ENCODE peak calls at places on chromosomes 13 and 19, in four cellular contexts. K is lung, T is LoVo, O is NCI-H748 treated with DMSO at 0.1 percent for 48 hours. G is an unnamed sample.

GRCh38 chr13:110555601-110556223 is 5.8 kb downstream of the RAB20 start:
- DNase-seq in T (no peak), K (peak), O (no peak), G (no peak)

GRCh38 chr13:26132756-26133155 is 80.9 kb upstream of the SHISA2 start:
- DNase-seq in O (no peak), T (no peak), K (no peak), G (no peak)

GRCh38 chr13:46756977-46757376 is 40.0 kb downstream of the ESD start:
- DNase-seq in O (no peak), K (no peak), T (no peak), G (no peak)

GRCh38 chr13:42284068-42284467 is 12.1 kb downstream of the AKAP11 start:
- DNase-seq in O (no peak), K (no peak), T (no peak), G (no peak)

GRCh38 chr13:44354322-44354721 is 19.3 kb upstream of the SERP2 start:
- DNase-seq in T (no peak), K (no peak), O (no peak), G (no peak)

GRCh38 chr13:102128216-102128800 is 273.5 kb downstream of the FGF14 start:
- DNase-seq in K (no peak), T (no peak), O (no peak), G (no peak)

GRCh38 chr19:423691-424466 is 14.9 kb upstream of the C2CD4C start:
- DNase-seq in K (no peak), T (no peak), O (no peak), G (no peak)

GRCh38 chr19:33528404-33528803 is 6.8 kb upstream of the PEPD start:
- DNase-seq in K (no peak), O (no peak), T (no peak), G (no peak)

GRCh38 chr13:111114362-111115050 is 604 bp upstream of the ARHGEF7 start:
- DNase-seq in O (no peak), T (no peak), K (no peak), G (peak)

GRCh38 chr13:103694471-103694870 is 628.3 kb upstream of the SLC10A2 start:
- DNase-seq in K (no peak), T (no peak), O (no peak), G (peak)

GRCh38 chr19:11361037-11361770 is 6.0 kb downstream of the PLPPR2 start:
- DNase-seq in K (peak), O (no peak), T (no peak), G (peak)

GRCh38 chr13:53001871-53002270 is 26.7 kb upstream of the OLFM4 start:
- DNase-seq in O (no peak), K (no peak), T (no peak), G (no peak)

GRCh38 chr13:112446867-112447266 is 70.7 kb downstream of the SPACA7 start:
- DNase-seq in O (no peak), K (peak), T (no peak), G (peak)

GRCh38 chr19:37537391-37537947 is 30.7 kb downstream of the ZNF793 start:
- DNase-seq in K (no peak), T (no peak), O (no peak), G (no peak)

GRCh38 chr19:1294688-1295087 is 9.0 kb downstream of the EFNA2 start:
- DNase-seq in K (no peak), T (no peak), O (no peak), G (no peak)

GRCh38 chr19:15456871-15457700 is 7.3 kb downstream of the RASAL3 start:
- DNase-seq in O (peak), K (no peak), T (no peak), G (no peak)

GRCh38 chr19:30752201-30752600 is 380.0 kb downstream of the ZNF536 start:
- DNase-seq in T (no peak), O (no peak), K (peak), G (no peak)

GRCh38 chr13:37797606-37798005 is 72.0 kb downstream of the TRPC4 start:
- DNase-seq in O (no peak), K (no peak), T (no peak), G (no peak)

GRCh38 chr13:47455581-47455980 is 545.5 kb downstream of the SUCLA2 start:
- DNase-seq in O (no peak), T (no peak), K (no peak), G (peak)

GRCh38 chr13:53782400-53783030 is 753.9 kb downstream of the OLFM4 start:
- DNase-seq in K (no peak), T (peak), O (peak), G (peak)

GRCh38 chr19:7542556-7543348 is 7.2 kb downstream of the PNPLA6 start:
- DNase-seq in K (no peak), O (no peak), T (no peak), G (no peak)

GRCh38 chr19:46603195-46603637 is 2.1 kb downstream of the CALM3 start:
- DNase-seq in T (peak), O (no peak), K (no peak), G (peak)

GRCh38 chr13:113002206-113002821 is 33.3 kb downstream of the MCF2L start:
- DNase-seq in K (no peak), T (no peak), O (peak), G (peak)

GRCh38 chr13:79662882-79663281 is 181.9 kb downstream of the NDFIP2 start:
- DNase-seq in T (no peak), K (no peak), O (no peak), G (no peak)

GRCh38 chr19:34972163-34972705 is 8.2 kb upstream of the ZNF792 start:
- DNase-seq in O (no peak), T (no peak), K (no peak), G (no peak)

GRCh38 chr19:56840452-56841193 is at the start of the genes PEG3 and ZIM2:
- DNase-seq in K (no peak), O (no peak), T (no peak), G (peak)

GRCh38 chr13:33441015-33441414 is 155.5 kb upstream of the STARD13 start:
- DNase-seq in T (no peak), O (peak), K (no peak), G (peak)

GRCh38 chr13:39144941-39145533 is 106.8 kb downstream of the NHLRC3 start:
- DNase-seq in O (no peak), K (no peak), T (peak), G (peak)

GRCh38 chr13:20499986-20500385 is 25.7 kb downstream of the CRYL1 start:
- DNase-seq in O (no peak), T (no peak), K (no peak), G (no peak)

GRCh38 chr19:23957660-23958281 is 43.1 kb downstream of the ZNF726 start:
- DNase-seq in T (no peak), K (peak), O (peak), G (no peak)

GRCh38 chr13:90420683-90421082 is 926.8 kb upstream of the MIR17HG start:
- DNase-seq in T (no peak), O (no peak), K (no peak), G (no peak)

GRCh38 chr13:25922373-25922772 is 129.4 kb downstream of the SHISA2 start:
- DNase-seq in O (no peak), K (no peak), T (no peak), G (no peak)

GRCh38 chr19:11377756-11378155 is 3.3 kb downstream of the SWSAP1 start:
- DNase-seq in O (no peak), T (no peak), K (no peak), G (no peak)

G was measured in SK-N-SH.